ENCODE peak calls at places on chromosomes 2 and 18, in four cellular contexts. T, U, I and M are unnamed samples.

GRCh38 chr2:85990084-85990483 is 101.3 kb upstream of the ST3GAL5 start:
- DNase-seq in T (no peak), U (no peak), I (no peak), M (no peak)

GRCh38 chr2:85394256-85394655 is 15.9 kb downstream of the CAPG start:
- DNase-seq in T (no peak), U (no peak), I (peak), M (no peak)

GRCh38 chr2:43300222-43300621 is 73.8 kb upstream of the ZFP36L2 start:
- DNase-seq in T (no peak), U (no peak), I (no peak), M (no peak)

GRCh38 chr2:203579131-203579643 is 44.1 kb upstream of the RAPH1 start:
- DNase-seq in T (no peak), U (no peak), I (peak), M (no peak)

GRCh38 chr2:45904267-45904921 is 252.9 kb downstream of the PRKCE start:
- DNase-seq in T (no peak), U (no peak), I (no peak), M (no peak)

GRCh38 chr18:40473221-40473620 is 1481.8 kb upstream of the PIK3C3 start:
- DNase-seq in T (no peak), U (no peak), I (no peak), M (no peak)

GRCh38 chr2:60899230-60899891 is 18.0 kb downstream of the REL start:
- DNase-seq in T (no peak), U (peak), I (no peak), M (no peak)

GRCh38 chr18:80108739-80109675 is at the start of gene ADNP2:
- DNase-seq in T (peak), U (peak), I (peak), M (peak)

GRCh38 chr2:29502452-29502851 is 387.2 kb downstream of the CLIP4 start:
- DNase-seq in T (no peak), U (no peak), I (no peak), M (no peak)

GRCh38 chr18:68623342-68623741 is 91.6 kb downstream of the TMX3 start:
- DNase-seq in T (peak), U (peak), I (peak), M (peak)

GRCh38 chr2:3588084-3588483 is 6.8 kb upstream of the COLEC11 start:
- DNase-seq in T (no peak), U (no peak), I (no peak), M (no peak)

GRCh38 chr2:134360750-134361487 is 107.0 kb downstream of the MGAT5 start:
- DNase-seq in T (no peak), U (no peak), I (no peak), M (peak)

GRCh38 chr2:191927991-191928390 is 81.1 kb upstream of the CAVIN2 start:
- DNase-seq in T (no peak), U (no peak), I (no peak), M (peak)

GRCh38 chr2:201796478-201796865 is 9.9 kb upstream of the CDK15 start:
- DNase-seq in T (no peak), U (no peak), I (no peak), M (no peak)

GRCh38 chr2:20428717-20429490 is 18.0 kb upstream of the RHOB start:
- DNase-seq in T (no peak), U (no peak), I (no peak), M (no peak)

GRCh38 chr2:64866797-64867196 is 122.4 kb upstream of the SLC1A4 start:
- DNase-seq in T (no peak), U (no peak), I (no peak), M (peak)

GRCh38 chr2:234162876-234163275 is 112.4 kb downstream of the SPP2 start:
- DNase-seq in T (no peak), U (no peak), I (no peak), M (no peak)

GRCh38 chr2:171598713-171599319 is 76.5 kb downstream of the CYBRD1 start:
- DNase-seq in T (peak), U (peak), I (peak), M (peak)

GRCh38 chr2:17104454-17104853 is 413.8 kb downstream of the RAD51AP2 start:
- DNase-seq in T (no peak), U (peak), I (no peak), M (peak)

GRCh38 chr18:3041857-3042256 is 28.9 kb upstream of the LPIN2 start:
- DNase-seq in T (no peak), U (no peak), I (no peak), M (no peak)

GRCh38 chr18:34933880-34934689 is 107.1 kb upstream of the MAPRE2 start:
- DNase-seq in T (no peak), U (no peak), I (no peak), M (no peak)

GRCh38 chr2:29196792-29197788 is 81.9 kb downstream of the CLIP4 start:
- DNase-seq in T (peak), U (peak), I (peak), M (peak)

GRCh38 chr18:75635096-75635495 is 207.6 kb upstream of the SMIM21 start:
- DNase-seq in T (no peak), U (no peak), I (peak), M (no peak)

GRCh38 chr2:231800493-231801091 is 14.3 kb downstream of the COPS7B start:
- DNase-seq in T (peak), U (peak), I (no peak), M (peak)